ENCODE peak calls at places on chromosomes 6 and 20, in eight cellular contexts. One of them, this sample, is unnamed.
A peak's percentile ranks its signal among the peaks of the same experiment; 100 is the strongest.

GRCh38 chr6:16623029-16623653 is 138.1 kb downstream of the ATXN1 start:
- DNase-seq in dorsolateral prefrontal cortex: no peak
- DNase-seq in AG04449: no peak
- DNase-seq in fibroblast of lung: peak; percentile 55
- DNase-seq in CD4-positive, alpha-beta T cell: no peak
- DNase-seq in left ventricle myocardium inferior: no peak
- DNase-seq in HFFc6: no peak
- DNase-seq in mucosa of descending colon: no peak
- DNase-seq in this sample: peak; percentile 31

GRCh38 chr20:58475466-58475865 is 39.7 kb downstream of the APCDD1L start:
- DNase-seq in dorsolateral prefrontal cortex: no peak
- DNase-seq in AG04449: no peak
- DNase-seq in fibroblast of lung: no peak
- DNase-seq in CD4-positive, alpha-beta T cell: no peak
- DNase-seq in left ventricle myocardium inferior: no peak
- DNase-seq in HFFc6: no peak
- DNase-seq in mucosa of descending colon: no peak
- DNase-seq in this sample: no peak

GRCh38 chr6:16766043-16766521 is 4.8 kb upstream of the ATXN1 start:
- DNase-seq in dorsolateral prefrontal cortex: no peak
- DNase-seq in AG04449: peak; percentile 51
- DNase-seq in fibroblast of lung: peak; percentile 97
- DNase-seq in CD4-positive, alpha-beta T cell: peak; percentile 7
- DNase-seq in left ventricle myocardium inferior: no peak
- DNase-seq in HFFc6: peak; percentile 96
- DNase-seq in mucosa of descending colon: no peak
- DNase-seq in this sample: peak; percentile 82

GRCh38 chr6:131643262-131643631 is 6.1 kb downstream of the ENPP3 start:
- DNase-seq in dorsolateral prefrontal cortex: peak; percentile 8
- DNase-seq in AG04449: no peak
- DNase-seq in fibroblast of lung: peak; percentile 17
- DNase-seq in CD4-positive, alpha-beta T cell: no peak
- DNase-seq in left ventricle myocardium inferior: no peak
- DNase-seq in HFFc6: no peak
- DNase-seq in mucosa of descending colon: no peak
- DNase-seq in this sample: no peak

GRCh38 chr6:112049051-112049799 is 4.7 kb upstream of the CCN6 start:
- DNase-seq in dorsolateral prefrontal cortex: no peak
- DNase-seq in AG04449: no peak
- DNase-seq in fibroblast of lung: peak; percentile 60
- DNase-seq in CD4-positive, alpha-beta T cell: no peak
- DNase-seq in left ventricle myocardium inferior: no peak
- DNase-seq in HFFc6: peak; percentile 33
- DNase-seq in mucosa of descending colon: no peak
- DNase-seq in this sample: peak; percentile 55

GRCh38 chr20:44255942-44256341 is 8.8 kb downstream of the GDAP1L1 start:
- DNase-seq in dorsolateral prefrontal cortex: no peak
- DNase-seq in AG04449: no peak
- DNase-seq in fibroblast of lung: no peak
- DNase-seq in CD4-positive, alpha-beta T cell: no peak
- DNase-seq in left ventricle myocardium inferior: no peak
- DNase-seq in HFFc6: no peak
- DNase-seq in mucosa of descending colon: no peak
- DNase-seq in this sample: no peak

GRCh38 chr6:24692851-24693592 is 25.9 kb downstream of the C6orf62 start:
- DNase-seq in dorsolateral prefrontal cortex: no peak
- DNase-seq in AG04449: no peak
- DNase-seq in fibroblast of lung: no peak
- DNase-seq in CD4-positive, alpha-beta T cell: no peak
- DNase-seq in left ventricle myocardium inferior: no peak
- DNase-seq in HFFc6: no peak
- DNase-seq in mucosa of descending colon: no peak
- DNase-seq in this sample: no peak

GRCh38 chr6:100117680-100118079 is 123.7 kb upstream of the MCHR2 start:
- DNase-seq in dorsolateral prefrontal cortex: no peak
- DNase-seq in AG04449: no peak
- DNase-seq in fibroblast of lung: no peak
- DNase-seq in CD4-positive, alpha-beta T cell: no peak
- DNase-seq in left ventricle myocardium inferior: no peak
- DNase-seq in HFFc6: no peak
- DNase-seq in mucosa of descending colon: no peak
- DNase-seq in this sample: no peak

GRCh38 chr6:5996701-5997419 is 9.9 kb downstream of the NRN1 start:
- DNase-seq in dorsolateral prefrontal cortex: peak; percentile 25
- DNase-seq in AG04449: no peak
- DNase-seq in fibroblast of lung: no peak
- DNase-seq in CD4-positive, alpha-beta T cell: no peak
- DNase-seq in left ventricle myocardium inferior: no peak
- DNase-seq in HFFc6: no peak
- DNase-seq in mucosa of descending colon: no peak
- DNase-seq in this sample: no peak

GRCh38 chr20:18087054-18087453 is 29.3 kb upstream of the OVOL2 start:
- DNase-seq in dorsolateral prefrontal cortex: no peak
- DNase-seq in AG04449: no peak
- DNase-seq in fibroblast of lung: no peak
- DNase-seq in CD4-positive, alpha-beta T cell: no peak
- DNase-seq in left ventricle myocardium inferior: no peak
- DNase-seq in HFFc6: no peak
- DNase-seq in mucosa of descending colon: no peak
- DNase-seq in this sample: no peak

GRCh38 chr6:56222509-56222908 is 24.9 kb downstream of the COL21A1 start:
- DNase-seq in dorsolateral prefrontal cortex: no peak
- DNase-seq in AG04449: no peak
- DNase-seq in fibroblast of lung: peak; percentile 70
- DNase-seq in CD4-positive, alpha-beta T cell: no peak
- DNase-seq in left ventricle myocardium inferior: no peak
- DNase-seq in HFFc6: peak; percentile 7
- DNase-seq in mucosa of descending colon: no peak
- DNase-seq in this sample: no peak

GRCh38 chr6:142845624-142846458 is 99.1 kb downstream of the HIVEP2 start:
- DNase-seq in dorsolateral prefrontal cortex: peak; percentile 64
- DNase-seq in AG04449: no peak
- DNase-seq in fibroblast of lung: peak; percentile 86
- DNase-seq in CD4-positive, alpha-beta T cell: peak; percentile 67
- DNase-seq in left ventricle myocardium inferior: peak; percentile 92
- DNase-seq in HFFc6: peak; percentile 81
- DNase-seq in mucosa of descending colon: peak; percentile 92
- DNase-seq in this sample: no peak

GRCh38 chr6:53361549-53362031 is 12.8 kb upstream of the ELOVL5 start:
- DNase-seq in dorsolateral prefrontal cortex: no peak
- DNase-seq in AG04449: no peak
- DNase-seq in fibroblast of lung: peak; percentile 56
- DNase-seq in CD4-positive, alpha-beta T cell: peak; percentile 76
- DNase-seq in left ventricle myocardium inferior: no peak
- DNase-seq in HFFc6: peak; percentile 54
- DNase-seq in mucosa of descending colon: no peak
- DNase-seq in this sample: peak; percentile 79

DNA sequence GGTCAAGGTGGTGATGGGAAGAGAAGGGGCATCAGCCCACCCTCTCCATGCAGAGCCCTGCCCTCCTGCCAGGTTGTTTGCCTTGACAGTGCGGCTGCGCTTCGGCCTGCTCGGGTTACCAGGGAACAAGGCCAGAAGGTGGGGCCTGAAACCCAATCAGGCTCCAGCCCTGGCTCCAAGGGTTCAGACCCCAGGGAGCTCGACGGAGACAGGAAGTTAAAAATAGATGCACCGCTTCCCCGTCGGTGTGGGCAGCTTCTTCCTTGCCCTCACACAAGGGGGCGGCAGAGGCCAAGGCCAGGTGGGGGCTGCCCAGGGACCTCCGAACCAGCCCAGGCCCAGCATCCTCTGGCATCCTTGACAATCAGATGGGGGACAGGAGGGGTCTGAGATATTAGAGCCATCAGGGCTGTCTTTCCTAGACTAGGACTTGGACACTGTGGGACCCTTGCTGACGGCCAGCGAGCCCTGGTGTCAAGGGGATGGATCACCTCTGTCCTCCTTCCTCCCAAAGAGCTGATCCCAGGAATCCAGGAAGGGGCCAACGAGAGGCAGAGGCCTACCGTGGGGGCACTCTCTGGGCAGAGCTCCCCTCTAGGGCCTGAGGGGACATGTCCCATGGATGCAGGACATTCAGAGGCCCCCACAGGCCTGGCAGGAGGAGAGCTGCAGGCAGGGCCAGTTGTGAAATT is 65.2 kb downstream of the RIPOR3 start:
- DNase-seq in dorsolateral prefrontal cortex: no peak
- DNase-seq in AG04449: no peak
- DNase-seq in fibroblast of lung: peak; percentile 23
- DNase-seq in CD4-positive, alpha-beta T cell: no peak
- DNase-seq in left ventricle myocardium inferior: peak; percentile 70
- DNase-seq in HFFc6: peak; percentile 15
- DNase-seq in mucosa of descending colon: no peak
- DNase-seq in this sample: no peak
- TF ChIP-seq CTCF in dorsolateral prefrontal cortex: no peak
- TF ChIP-seq CTCF in AG04449: peak; percentile 71
- TF ChIP-seq CTCF in fibroblast of lung: peak; percentile 64
- TF ChIP-seq CTCF in CD4-positive, alpha-beta T cell: no peak
- TF ChIP-seq CTCF in left ventricle myocardium inferior: peak; percentile 67
- TF ChIP-seq CTCF in HFFc6: peak; percentile 85
- TF ChIP-seq CTCF in mucosa of descending colon: no peak
- TF ChIP-seq CTCF in this sample: peak; percentile 56

DNA sequence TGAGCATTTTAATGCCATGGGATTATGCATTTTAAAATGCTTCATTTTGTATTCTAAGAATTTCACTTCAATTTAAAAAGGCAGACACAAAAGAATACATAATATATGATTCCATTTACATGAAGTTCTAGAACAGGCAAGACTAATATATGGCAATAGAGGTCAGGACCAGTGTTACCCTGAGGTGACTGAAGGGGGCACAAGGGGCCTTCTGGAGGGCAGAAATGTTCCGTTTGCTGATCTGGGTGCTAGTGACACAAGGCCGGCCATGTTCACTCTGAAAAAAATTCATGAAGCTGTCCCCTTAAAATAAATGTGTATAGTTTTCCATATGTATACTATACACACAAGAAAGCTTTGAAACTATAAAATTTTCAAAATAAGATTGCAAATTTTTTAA is 28.5 kb downstream of the TASP1 start:
- DNase-seq in dorsolateral prefrontal cortex: no peak
- DNase-seq in AG04449: no peak
- DNase-seq in fibroblast of lung: no peak
- DNase-seq in CD4-positive, alpha-beta T cell: no peak
- DNase-seq in left ventricle myocardium inferior: no peak
- DNase-seq in HFFc6: no peak
- DNase-seq in mucosa of descending colon: no peak
- DNase-seq in this sample: no peak
- TF ChIP-seq CTCF in dorsolateral prefrontal cortex: no peak
- TF ChIP-seq CTCF in AG04449: no peak
- TF ChIP-seq CTCF in fibroblast of lung: no peak
- TF ChIP-seq CTCF in CD4-positive, alpha-beta T cell: no peak
- TF ChIP-seq CTCF in left ventricle myocardium inferior: no peak
- TF ChIP-seq CTCF in HFFc6: peak; percentile 13
- TF ChIP-seq CTCF in mucosa of descending colon: no peak
- TF ChIP-seq CTCF in this sample: no peak

GRCh38 chr6:31252625-31253024 is 19.3 kb downstream of the HLA-C start:
- DNase-seq in dorsolateral prefrontal cortex: no peak
- DNase-seq in AG04449: no peak
- DNase-seq in fibroblast of lung: no peak
- DNase-seq in CD4-positive, alpha-beta T cell: no peak
- DNase-seq in left ventricle myocardium inferior: no peak
- DNase-seq in HFFc6: no peak
- DNase-seq in mucosa of descending colon: no peak
- DNase-seq in this sample: no peak
- TF ChIP-seq CTCF in dorsolateral prefrontal cortex: no peak
- TF ChIP-seq CTCF in AG04449: no peak
- TF ChIP-seq CTCF in fibroblast of lung: no peak
- TF ChIP-seq CTCF in CD4-positive, alpha-beta T cell: no peak
- TF ChIP-seq CTCF in left ventricle myocardium inferior: no peak
- TF ChIP-seq CTCF in HFFc6: no peak
- TF ChIP-seq CTCF in mucosa of descending colon: no peak
- TF ChIP-seq CTCF in this sample: no peak

DNA sequence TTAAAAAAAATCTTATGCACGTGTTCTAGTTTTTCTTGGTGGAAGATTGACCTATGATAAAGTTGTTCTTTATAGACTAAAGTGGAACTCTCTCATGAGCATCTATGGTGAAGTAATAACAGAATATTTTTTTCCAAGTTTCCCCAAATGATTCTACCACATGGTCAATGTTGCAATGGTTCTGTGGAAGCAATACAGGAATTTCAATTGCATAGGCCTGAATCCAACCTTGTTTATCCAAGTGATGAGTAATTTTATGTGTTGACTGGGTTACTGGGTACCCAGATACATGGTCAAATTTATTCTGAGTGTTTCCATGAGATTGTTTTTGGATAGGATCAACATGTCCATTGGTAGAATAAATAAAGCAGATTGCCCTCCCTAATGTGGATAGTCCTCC is 581.5 kb downstream of the MMUT start:
- DNase-seq in dorsolateral prefrontal cortex: no peak
- DNase-seq in AG04449: no peak
- DNase-seq in fibroblast of lung: no peak
- DNase-seq in CD4-positive, alpha-beta T cell: no peak
- DNase-seq in left ventricle myocardium inferior: no peak
- DNase-seq in HFFc6: no peak
- DNase-seq in mucosa of descending colon: no peak
- DNase-seq in this sample: peak; percentile 31
- TF ChIP-seq CTCF in dorsolateral prefrontal cortex: no peak
- TF ChIP-seq CTCF in AG04449: no peak
- TF ChIP-seq CTCF in fibroblast of lung: no peak
- TF ChIP-seq CTCF in CD4-positive, alpha-beta T cell: no peak
- TF ChIP-seq CTCF in left ventricle myocardium inferior: no peak
- TF ChIP-seq CTCF in HFFc6: no peak
- TF ChIP-seq CTCF in mucosa of descending colon: no peak
- TF ChIP-seq CTCF in this sample: no peak

DNA sequence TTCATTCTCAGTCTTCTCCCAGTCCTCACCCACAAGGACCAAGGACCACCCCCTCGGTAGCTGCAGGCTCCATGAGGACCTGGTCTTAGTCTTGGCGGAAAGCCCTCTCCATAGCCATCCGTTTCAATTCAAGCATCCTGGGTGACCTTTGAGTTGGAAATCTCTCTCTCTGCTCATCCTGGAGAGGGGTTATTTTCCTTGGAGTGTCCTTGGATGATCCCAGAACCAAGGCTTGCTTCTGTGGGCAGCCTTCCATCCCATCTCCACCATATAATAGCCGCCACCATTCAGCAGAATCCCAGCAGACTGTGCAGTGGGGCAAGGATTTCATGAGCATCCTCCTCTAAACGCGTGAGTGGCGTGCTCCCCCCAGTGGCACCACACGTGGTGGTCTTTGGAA is at the start of gene BPIFA2:
- DNase-seq in dorsolateral prefrontal cortex: no peak
- DNase-seq in AG04449: no peak
- DNase-seq in fibroblast of lung: no peak
- DNase-seq in CD4-positive, alpha-beta T cell: no peak
- DNase-seq in left ventricle myocardium inferior: no peak
- DNase-seq in HFFc6: no peak
- DNase-seq in mucosa of descending colon: no peak
- DNase-seq in this sample: no peak
- TF ChIP-seq CTCF in dorsolateral prefrontal cortex: no peak
- TF ChIP-seq CTCF in AG04449: no peak
- TF ChIP-seq CTCF in fibroblast of lung: no peak
- TF ChIP-seq CTCF in CD4-positive, alpha-beta T cell: no peak
- TF ChIP-seq CTCF in left ventricle myocardium inferior: no peak
- TF ChIP-seq CTCF in HFFc6: no peak
- TF ChIP-seq CTCF in mucosa of descending colon: no peak
- TF ChIP-seq CTCF in this sample: no peak